ENCODE peak calls at places on chromosomes 3 and 15, in six cellular contexts. One of them, this sample, is unnamed.

GRCh38 chr3:52036222-52036694 is 20.1 kb downstream of the DUSP7 start:
- DNase-seq in mesothelial cell of epicardium: no peak
- DNase-seq in body of pancreas: no peak
- DNase-seq in K562: no peak
- DNase-seq in substantia nigra: no peak
- DNase-seq in stimulated activated naive CD8-positive, alpha-beta T cell treated with anti-CD3 and anti-CD28 coated beads, Interleukin-15, amount 100 ng/mL, for 72 hours: no peak
- DNase-seq in this sample: no peak

GRCh38 chr3:9238727-9239295 is 10.6 kb downstream of the SRGAP3 start:
- DNase-seq in mesothelial cell of epicardium: no peak
- DNase-seq in body of pancreas: no peak
- DNase-seq in K562: no peak
- DNase-seq in substantia nigra: no peak
- DNase-seq in stimulated activated naive CD8-positive, alpha-beta T cell treated with anti-CD3 and anti-CD28 coated beads, Interleukin-15, amount 100 ng/mL, for 72 hours: no peak
- DNase-seq in this sample: no peak

GRCh38 chr3:156216852-156217251 is 96.5 kb downstream of the KCNAB1 start:
- DNase-seq in mesothelial cell of epicardium: no peak
- DNase-seq in body of pancreas: no peak
- DNase-seq in K562: no peak
- DNase-seq in substantia nigra: no peak
- DNase-seq in stimulated activated naive CD8-positive, alpha-beta T cell treated with anti-CD3 and anti-CD28 coated beads, Interleukin-15, amount 100 ng/mL, for 72 hours: no peak
- DNase-seq in this sample: no peak

GRCh38 chr15:93048759-93049161 is 40.3 kb downstream of the RGMA start:
- DNase-seq in mesothelial cell of epicardium: no peak
- DNase-seq in body of pancreas: no peak
- DNase-seq in K562: no peak
- DNase-seq in substantia nigra: peak
- DNase-seq in stimulated activated naive CD8-positive, alpha-beta T cell treated with anti-CD3 and anti-CD28 coated beads, Interleukin-15, amount 100 ng/mL, for 72 hours: no peak
- DNase-seq in this sample: no peak

GRCh38 chr3:47250309-47251060 is 32.1 kb downstream of the KIF9 start:
- DNase-seq in mesothelial cell of epicardium: no peak
- DNase-seq in body of pancreas: peak
- DNase-seq in K562: peak
- DNase-seq in substantia nigra: no peak
- DNase-seq in stimulated activated naive CD8-positive, alpha-beta T cell treated with anti-CD3 and anti-CD28 coated beads, Interleukin-15, amount 100 ng/mL, for 72 hours: no peak
- DNase-seq in this sample: no peak

GRCh38 chr15:44159492-44159891 is 35.6 kb downstream of the FRMD5 start:
- DNase-seq in mesothelial cell of epicardium: no peak
- DNase-seq in body of pancreas: no peak
- DNase-seq in K562: no peak
- DNase-seq in substantia nigra: no peak
- DNase-seq in stimulated activated naive CD8-positive, alpha-beta T cell treated with anti-CD3 and anti-CD28 coated beads, Interleukin-15, amount 100 ng/mL, for 72 hours: no peak
- DNase-seq in this sample: no peak

GRCh38 chr3:10204921-10205320 is 40.2 kb downstream of the IRAK2 start:
- DNase-seq in mesothelial cell of epicardium: no peak
- DNase-seq in body of pancreas: no peak
- DNase-seq in K562: no peak
- DNase-seq in substantia nigra: no peak
- DNase-seq in stimulated activated naive CD8-positive, alpha-beta T cell treated with anti-CD3 and anti-CD28 coated beads, Interleukin-15, amount 100 ng/mL, for 72 hours: no peak
- DNase-seq in this sample: no peak

GRCh38 chr3:154875142-154875541 is 205.0 kb upstream of the MME start:
- DNase-seq in mesothelial cell of epicardium: no peak
- DNase-seq in body of pancreas: no peak
- DNase-seq in K562: no peak
- DNase-seq in substantia nigra: no peak
- DNase-seq in stimulated activated naive CD8-positive, alpha-beta T cell treated with anti-CD3 and anti-CD28 coated beads, Interleukin-15, amount 100 ng/mL, for 72 hours: no peak
- DNase-seq in this sample: no peak

GRCh38 chr15:75307778-75308390 is 25.2 kb downstream of the GOLGA6D start:
- DNase-seq in mesothelial cell of epicardium: peak
- DNase-seq in body of pancreas: peak
- DNase-seq in K562: peak
- DNase-seq in substantia nigra: no peak
- DNase-seq in stimulated activated naive CD8-positive, alpha-beta T cell treated with anti-CD3 and anti-CD28 coated beads, Interleukin-15, amount 100 ng/mL, for 72 hours: no peak
- DNase-seq in this sample: peak

GRCh38 chr15:49038382-49038781 is 7.9 kb downstream of the SECISBP2L start:
- DNase-seq in mesothelial cell of epicardium: no peak
- DNase-seq in body of pancreas: peak
- DNase-seq in K562: no peak
- DNase-seq in substantia nigra: no peak
- DNase-seq in stimulated activated naive CD8-positive, alpha-beta T cell treated with anti-CD3 and anti-CD28 coated beads, Interleukin-15, amount 100 ng/mL, for 72 hours: no peak
- DNase-seq in this sample: no peak

GRCh38 chr3:10006762-10007090 is 19.5 kb upstream of the FANCD2 start:
- DNase-seq in mesothelial cell of epicardium: no peak
- DNase-seq in body of pancreas: no peak
- DNase-seq in K562: no peak
- DNase-seq in substantia nigra: no peak
- DNase-seq in stimulated activated naive CD8-positive, alpha-beta T cell treated with anti-CD3 and anti-CD28 coated beads, Interleukin-15, amount 100 ng/mL, for 72 hours: no peak
- DNase-seq in this sample: no peak

GRCh38 chr15:84891339-84891738 is 6.9 kb downstream of the SLC28A1 start:
- DNase-seq in mesothelial cell of epicardium: no peak
- DNase-seq in body of pancreas: no peak
- DNase-seq in K562: no peak
- DNase-seq in substantia nigra: no peak
- DNase-seq in stimulated activated naive CD8-positive, alpha-beta T cell treated with anti-CD3 and anti-CD28 coated beads, Interleukin-15, amount 100 ng/mL, for 72 hours: no peak
- DNase-seq in this sample: no peak

GRCh38 chr15:41656188-41656587 is 4.0 kb upstream of the MGA start:
- DNase-seq in mesothelial cell of epicardium: no peak
- DNase-seq in body of pancreas: no peak
- DNase-seq in K562: no peak
- DNase-seq in substantia nigra: no peak
- DNase-seq in stimulated activated naive CD8-positive, alpha-beta T cell treated with anti-CD3 and anti-CD28 coated beads, Interleukin-15, amount 100 ng/mL, for 72 hours: no peak
- DNase-seq in this sample: no peak

GRCh38 chr15:27545494-27546255 is 553.4 kb downstream of the OCA2 start:
- DNase-seq in mesothelial cell of epicardium: no peak
- DNase-seq in body of pancreas: no peak
- DNase-seq in K562: peak
- DNase-seq in substantia nigra: no peak
- DNase-seq in stimulated activated naive CD8-positive, alpha-beta T cell treated with anti-CD3 and anti-CD28 coated beads, Interleukin-15, amount 100 ng/mL, for 72 hours: no peak
- DNase-seq in this sample: no peak

GRCh38 chr15:99616129-99616528 is 50.3 kb downstream of the MEF2A start:
- DNase-seq in mesothelial cell of epicardium: no peak
- DNase-seq in body of pancreas: no peak
- DNase-seq in K562: no peak
- DNase-seq in substantia nigra: no peak
- DNase-seq in stimulated activated naive CD8-positive, alpha-beta T cell treated with anti-CD3 and anti-CD28 coated beads, Interleukin-15, amount 100 ng/mL, for 72 hours: no peak
- DNase-seq in this sample: no peak

GRCh38 chr3:97952872-97953271 is 19.4 kb downstream of the RIOX2 start:
- DNase-seq in mesothelial cell of epicardium: no peak
- DNase-seq in body of pancreas: no peak
- DNase-seq in K562: no peak
- DNase-seq in substantia nigra: no peak
- DNase-seq in stimulated activated naive CD8-positive, alpha-beta T cell treated with anti-CD3 and anti-CD28 coated beads, Interleukin-15, amount 100 ng/mL, for 72 hours: no peak
- DNase-seq in this sample: no peak

GRCh38 chr3:52245322-52246263 is at the start of gene PPM1M:
- DNase-seq in mesothelial cell of epicardium: peak
- DNase-seq in body of pancreas: peak
- DNase-seq in K562: peak
- DNase-seq in substantia nigra: no peak
- DNase-seq in stimulated activated naive CD8-positive, alpha-beta T cell treated with anti-CD3 and anti-CD28 coated beads, Interleukin-15, amount 100 ng/mL, for 72 hours: peak
- DNase-seq in this sample: peak

GRCh38 chr3:37871858-37872257 is 10.2 kb downstream of the CTDSPL start:
- DNase-seq in mesothelial cell of epicardium: no peak
- DNase-seq in body of pancreas: no peak
- DNase-seq in K562: no peak
- DNase-seq in substantia nigra: no peak
- DNase-seq in stimulated activated naive CD8-positive, alpha-beta T cell treated with anti-CD3 and anti-CD28 coated beads, Interleukin-15, amount 100 ng/mL, for 72 hours: no peak
- DNase-seq in this sample: no peak

GRCh38 chr3:55571216-55571813 is 84.2 kb upstream of the WNT5A start:
- DNase-seq in mesothelial cell of epicardium: no peak
- DNase-seq in body of pancreas: no peak
- DNase-seq in K562: no peak
- DNase-seq in substantia nigra: no peak
- DNase-seq in stimulated activated naive CD8-positive, alpha-beta T cell treated with anti-CD3 and anti-CD28 coated beads, Interleukin-15, amount 100 ng/mL, for 72 hours: no peak
- DNase-seq in this sample: no peak

GRCh38 chr15:81091889-81092558 is 42.0 kb upstream of the CFAP161 start:
- DNase-seq in mesothelial cell of epicardium: no peak
- DNase-seq in body of pancreas: peak
- DNase-seq in K562: peak
- DNase-seq in substantia nigra: no peak
- DNase-seq in stimulated activated naive CD8-positive, alpha-beta T cell treated with anti-CD3 and anti-CD28 coated beads, Interleukin-15, amount 100 ng/mL, for 72 hours: no peak
- DNase-seq in this sample: no peak

GRCh38 chr3:123635220-123635619 is 50.4 kb upstream of the HACD2 start:
- DNase-seq in mesothelial cell of epicardium: no peak
- DNase-seq in body of pancreas: no peak
- DNase-seq in K562: no peak
- DNase-seq in substantia nigra: no peak
- DNase-seq in stimulated activated naive CD8-positive, alpha-beta T cell treated with anti-CD3 and anti-CD28 coated beads, Interleukin-15, amount 100 ng/mL, for 72 hours: no peak
- DNase-seq in this sample: no peak

GRCh38 chr3:8529738-8530525 is 28.3 kb downstream of the LMCD1 start:
- DNase-seq in mesothelial cell of epicardium: no peak
- DNase-seq in body of pancreas: no peak
- DNase-seq in K562: no peak
- DNase-seq in substantia nigra: no peak
- DNase-seq in stimulated activated naive CD8-positive, alpha-beta T cell treated with anti-CD3 and anti-CD28 coated beads, Interleukin-15, amount 100 ng/mL, for 72 hours: no peak
- DNase-seq in this sample: no peak

GRCh38 chr3:82055792-82056191 is 294.3 kb upstream of the GBE1 start:
- DNase-seq in mesothelial cell of epicardium: no peak
- DNase-seq in body of pancreas: no peak
- DNase-seq in K562: no peak
- DNase-seq in substantia nigra: no peak
- DNase-seq in stimulated activated naive CD8-positive, alpha-beta T cell treated with anti-CD3 and anti-CD28 coated beads, Interleukin-15, amount 100 ng/mL, for 72 hours: no peak
- DNase-seq in this sample: no peak

GRCh38 chr15:101641894-101642293 is 10.3 kb downstream of the TM2D3 start:
- DNase-seq in mesothelial cell of epicardium: no peak
- DNase-seq in body of pancreas: no peak
- DNase-seq in K562: no peak
- DNase-seq in substantia nigra: no peak
- DNase-seq in stimulated activated naive CD8-positive, alpha-beta T cell treated with anti-CD3 and anti-CD28 coated beads, Interleukin-15, amount 100 ng/mL, for 72 hours: no peak
- DNase-seq in this sample: no peak

GRCh38 chr3:185733980-185734724 is 90.7 kb downstream of the IGF2BP2 start:
- DNase-seq in mesothelial cell of epicardium: no peak
- DNase-seq in body of pancreas: peak
- DNase-seq in K562: peak
- DNase-seq in substantia nigra: no peak
- DNase-seq in stimulated activated naive CD8-positive, alpha-beta T cell treated with anti-CD3 and anti-CD28 coated beads, Interleukin-15, amount 100 ng/mL, for 72 hours: no peak
- DNase-seq in this sample: no peak

GRCh38 chr3:65605876-65606432 is 432.8 kb downstream of the MAGI1 start:
- DNase-seq in mesothelial cell of epicardium: no peak
- DNase-seq in body of pancreas: no peak
- DNase-seq in K562: no peak
- DNase-seq in substantia nigra: no peak
- DNase-seq in stimulated activated naive CD8-positive, alpha-beta T cell treated with anti-CD3 and anti-CD28 coated beads, Interleukin-15, amount 100 ng/mL, for 72 hours: no peak
- DNase-seq in this sample: no peak

GRCh38 chr15:87634361-87634760 is 622.2 kb downstream of the NTRK3 start:
- DNase-seq in mesothelial cell of epicardium: no peak
- DNase-seq in body of pancreas: no peak
- DNase-seq in K562: no peak
- DNase-seq in substantia nigra: no peak
- DNase-seq in stimulated activated naive CD8-positive, alpha-beta T cell treated with anti-CD3 and anti-CD28 coated beads, Interleukin-15, amount 100 ng/mL, for 72 hours: no peak
- DNase-seq in this sample: no peak

GRCh38 chr3:45852828-45853227 is 10.9 kb upstream of the LZTFL1 start:
- DNase-seq in mesothelial cell of epicardium: no peak
- DNase-seq in body of pancreas: no peak
- DNase-seq in K562: no peak
- DNase-seq in substantia nigra: no peak
- DNase-seq in stimulated activated naive CD8-positive, alpha-beta T cell treated with anti-CD3 and anti-CD28 coated beads, Interleukin-15, amount 100 ng/mL, for 72 hours: no peak
- DNase-seq in this sample: no peak

GRCh38 chr3:176920806-176921205 is 276.5 kb downstream of the TBL1XR1 start:
- DNase-seq in mesothelial cell of epicardium: no peak
- DNase-seq in body of pancreas: peak
- DNase-seq in K562: no peak
- DNase-seq in substantia nigra: no peak
- DNase-seq in stimulated activated naive CD8-positive, alpha-beta T cell treated with anti-CD3 and anti-CD28 coated beads, Interleukin-15, amount 100 ng/mL, for 72 hours: no peak
- DNase-seq in this sample: no peak

GRCh38 chr3:58560771-58561311 is 16.4 kb downstream of the FAM107A start:
- DNase-seq in mesothelial cell of epicardium: peak
- DNase-seq in body of pancreas: no peak
- DNase-seq in K562: peak
- DNase-seq in substantia nigra: no peak
- DNase-seq in stimulated activated naive CD8-positive, alpha-beta T cell treated with anti-CD3 and anti-CD28 coated beads, Interleukin-15, amount 100 ng/mL, for 72 hours: no peak
- DNase-seq in this sample: no peak

GRCh38 chr3:66401578-66402382 is 99.0 kb downstream of the LRIG1 start:
- DNase-seq in mesothelial cell of epicardium: no peak
- DNase-seq in body of pancreas: peak
- DNase-seq in K562: no peak
- DNase-seq in substantia nigra: no peak
- DNase-seq in stimulated activated naive CD8-positive, alpha-beta T cell treated with anti-CD3 and anti-CD28 coated beads, Interleukin-15, amount 100 ng/mL, for 72 hours: no peak
- DNase-seq in this sample: no peak

GRCh38 chr3:132284756-132285619 is 32.2 kb upstream of the ACP3 start:
- DNase-seq in mesothelial cell of epicardium: no peak
- DNase-seq in body of pancreas: no peak
- DNase-seq in K562: peak
- DNase-seq in substantia nigra: no peak
- DNase-seq in stimulated activated naive CD8-positive, alpha-beta T cell treated with anti-CD3 and anti-CD28 coated beads, Interleukin-15, amount 100 ng/mL, for 72 hours: no peak
- DNase-seq in this sample: no peak